ENCODE peak calls at places on chromosomes 16 and 17, in four cellular contexts. One of them, this sample, is unnamed.

GRCh38 chr17:68491864-68492263 is 20.4 kb upstream of the PRKAR1A start:
- DNase-seq in naive thymus-derived CD4-positive, alpha-beta T cell: no peak
- DNase-seq in mesendoderm: no peak
- DNase-seq in OCI-LY7: no peak
- DNase-seq in this sample: no peak

GRCh38 chr16:4293822-4294457 is 21.1 kb upstream of the TFAP4 start:
- DNase-seq in mesendoderm: peak; percentile 95
- DNase-seq in naive thymus-derived CD4-positive, alpha-beta T cell: no peak
- DNase-seq in OCI-LY7: no peak
- DNase-seq in this sample: no peak

GRCh38 chr16:75160386-75160785 is 12.1 kb downstream of the ZFP1 start:
- DNase-seq in naive thymus-derived CD4-positive, alpha-beta T cell: no peak
- DNase-seq in OCI-LY7: no peak
- DNase-seq in mesendoderm: no peak
- DNase-seq in this sample: no peak

GRCh38 chr17:28811594-28812135 is 30.9 kb downstream of the FAM222B start:
- DNase-seq in mesendoderm: peak; percentile 63
- DNase-seq in naive thymus-derived CD4-positive, alpha-beta T cell: no peak
- DNase-seq in OCI-LY7: peak; percentile 19
- DNase-seq in this sample: peak; percentile 31

GRCh38 chr16:64364894-64365293 is 757.0 kb downstream of the CDH11 start:
- DNase-seq in OCI-LY7: no peak
- DNase-seq in naive thymus-derived CD4-positive, alpha-beta T cell: no peak
- DNase-seq in mesendoderm: no peak
- DNase-seq in this sample: no peak

GRCh38 chr17:47253541-47254402 is at the start of gene ITGB3:
- DNase-seq in mesendoderm: peak; percentile 82
- DNase-seq in OCI-LY7: peak; percentile 81
- DNase-seq in naive thymus-derived CD4-positive, alpha-beta T cell: peak; percentile 65
- DNase-seq in this sample: peak; percentile 67

GRCh38 chr17:7111784-7112526 is 2.7 kb downstream of the ASGR2 start:
- DNase-seq in naive thymus-derived CD4-positive, alpha-beta T cell: no peak
- DNase-seq in mesendoderm: no peak
- DNase-seq in OCI-LY7: no peak
- DNase-seq in this sample: no peak

GRCh38 chr16:566475-567361 is at the start of gene NHLRC4:
- DNase-seq in OCI-LY7: peak; percentile 90
- DNase-seq in naive thymus-derived CD4-positive, alpha-beta T cell: peak; percentile 64
- DNase-seq in mesendoderm: peak; percentile 76
- DNase-seq in this sample: peak; percentile 34

GRCh38 chr16:11250786-11251524 is 5.0 kb downstream of the SOCS1 start:
- DNase-seq in mesendoderm: no peak
- DNase-seq in OCI-LY7: no peak
- DNase-seq in naive thymus-derived CD4-positive, alpha-beta T cell: no peak
- DNase-seq in this sample: no peak

GRCh38 chr17:38877130-38877851 is 7.4 kb downstream of the LASP1 start:
- DNase-seq in OCI-LY7: peak; percentile 93
- DNase-seq in naive thymus-derived CD4-positive, alpha-beta T cell: no peak
- DNase-seq in mesendoderm: peak; percentile 52
- DNase-seq in this sample: no peak

GRCh38 chr17:8409966-8410881 is 12.6 kb upstream of the RNF222 start:
- DNase-seq in OCI-LY7: peak; percentile 82
- DNase-seq in naive thymus-derived CD4-positive, alpha-beta T cell: peak; percentile 76
- DNase-seq in mesendoderm: peak; percentile 93
- DNase-seq in this sample: peak; percentile 71

GRCh38 chr17:6712058-6712853 is 913 bp downstream of the SLC13A5 start:
- DNase-seq in naive thymus-derived CD4-positive, alpha-beta T cell: no peak
- DNase-seq in mesendoderm: peak; percentile 91
- DNase-seq in OCI-LY7: no peak
- DNase-seq in this sample: no peak

GRCh38 chr17:82976982-82977488 is 102.4 kb upstream of the METRNL start:
- DNase-seq in naive thymus-derived CD4-positive, alpha-beta T cell: no peak
- DNase-seq in mesendoderm: no peak
- DNase-seq in OCI-LY7: no peak
- DNase-seq in this sample: no peak

GRCh38 chr17:55620023-55620422 is 102.6 kb downstream of the TMEM100 start:
- DNase-seq in OCI-LY7: no peak
- DNase-seq in mesendoderm: no peak
- DNase-seq in naive thymus-derived CD4-positive, alpha-beta T cell: no peak
- DNase-seq in this sample: no peak

GRCh38 chr17:68955181-68955841 is at the start of gene ABCA8:
- DNase-seq in naive thymus-derived CD4-positive, alpha-beta T cell: no peak
- DNase-seq in mesendoderm: no peak
- DNase-seq in OCI-LY7: no peak
- DNase-seq in this sample: no peak

GRCh38 chr17:2517539-2517938 is 5.9 kb upstream of the METTL16 start:
- DNase-seq in mesendoderm: no peak
- DNase-seq in naive thymus-derived CD4-positive, alpha-beta T cell: no peak
- DNase-seq in OCI-LY7: peak; percentile 48
- DNase-seq in this sample: no peak

GRCh38 chr17:78494189-78494960 is 82.8 kb downstream of the DNAH17 start:
- DNase-seq in naive thymus-derived CD4-positive, alpha-beta T cell: no peak
- DNase-seq in mesendoderm: no peak
- DNase-seq in OCI-LY7: no peak
- DNase-seq in this sample: no peak

GRCh38 chr17:78497115-78497540 is 80.1 kb downstream of the DNAH17 start:
- DNase-seq in naive thymus-derived CD4-positive, alpha-beta T cell: peak; percentile 43
- DNase-seq in OCI-LY7: peak; percentile 77
- DNase-seq in mesendoderm: peak; percentile 85
- DNase-seq in this sample: peak; percentile 66

GRCh38 chr17:78494961-78495330 is 82.2 kb downstream of the DNAH17 start:
- DNase-seq in naive thymus-derived CD4-positive, alpha-beta T cell: no peak
- DNase-seq in mesendoderm: no peak
- DNase-seq in OCI-LY7: no peak
- DNase-seq in this sample: no peak

GRCh38 chr17:78496311-78496710 is 80.9 kb downstream of the DNAH17 start:
- DNase-seq in mesendoderm: no peak
- DNase-seq in naive thymus-derived CD4-positive, alpha-beta T cell: no peak
- DNase-seq in OCI-LY7: no peak
- DNase-seq in this sample: no peak

DNA sequence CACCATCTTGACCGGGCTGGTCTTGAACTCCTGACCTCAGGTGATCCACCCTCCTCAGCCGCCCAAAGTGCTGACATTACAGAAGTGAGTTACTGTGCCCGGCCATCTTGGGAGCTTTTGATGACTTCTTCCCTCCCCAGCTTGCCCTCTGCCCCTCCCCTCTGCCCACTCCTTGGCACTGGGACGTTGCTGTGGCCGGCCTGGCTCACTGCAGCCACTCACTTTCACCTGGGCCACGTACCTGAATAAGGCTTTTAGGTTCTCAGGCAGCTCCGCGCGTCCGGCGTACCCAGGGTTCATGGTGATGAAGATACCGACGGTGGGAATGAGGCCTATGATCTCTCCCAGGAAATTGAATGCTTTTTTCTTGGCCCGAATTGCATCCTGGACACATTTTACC is 81.6 kb downstream of the DNAH17 start:
- DNase-seq in naive thymus-derived CD4-positive, alpha-beta T cell: no peak
- DNase-seq in mesendoderm: no peak
- DNase-seq in OCI-LY7: no peak
- DNase-seq in this sample: no peak
- H3K27ac ChIP-seq in naive thymus-derived CD4-positive, alpha-beta T cell: no peak overlapping the region
- H3K27ac ChIP-seq in mesendoderm: no peak overlapping the region
- H3K27ac ChIP-seq in OCI-LY7: no peak overlapping the region
- H3K27ac ChIP-seq in this sample: no peak overlapping the region

GRCh38 chr17:27618417-27618816 is 12.6 kb upstream of the LGALS9 start:
- DNase-seq in OCI-LY7: no peak
- DNase-seq in naive thymus-derived CD4-positive, alpha-beta T cell: no peak
- DNase-seq in mesendoderm: no peak
- DNase-seq in this sample: no peak
- H3K36me3 ChIP-seq in OCI-LY7: no peaks in the 10 kb centered on the region
- H3K36me3 ChIP-seq in naive thymus-derived CD4-positive, alpha-beta T cell: peaks cover 41% of the 10 kb centered on the region
- H3K36me3 ChIP-seq in mesendoderm: peaks cover 8% of the 10 kb centered on the region
- H3K36me3 ChIP-seq in this sample: peaks cover 49% of the 10 kb centered on the region

GRCh38 chr16:65909310-65910050 is 457.0 kb upstream of the CDH5 start:
- DNase-seq in OCI-LY7: peak; percentile 76
- DNase-seq in mesendoderm: no peak
- DNase-seq in naive thymus-derived CD4-positive, alpha-beta T cell: no peak
- DNase-seq in this sample: no peak
- H3K4me1 ChIP-seq in OCI-LY7: peaks cover 24% of the 10 kb centered on the region
- H3K4me1 ChIP-seq in mesendoderm: no peaks in the 10 kb centered on the region
- H3K4me1 ChIP-seq in naive thymus-derived CD4-positive, alpha-beta T cell: no peaks in the 10 kb centered on the region
- H3K4me1 ChIP-seq in this sample: no peaks in the 10 kb centered on the region

GRCh38 chr17:14790518-14790917 is 474.6 kb downstream of the PMP22 start:
- DNase-seq in OCI-LY7: peak; percentile 86
- DNase-seq in mesendoderm: no peak
- DNase-seq in naive thymus-derived CD4-positive, alpha-beta T cell: no peak
- DNase-seq in this sample: no peak
- H3K27ac ChIP-seq in OCI-LY7: peak overlapping the region; percentile 66
- H3K27ac ChIP-seq in mesendoderm: no peak overlapping the region
- H3K27ac ChIP-seq in naive thymus-derived CD4-positive, alpha-beta T cell: no peak overlapping the region
- H3K27ac ChIP-seq in this sample: no peak overlapping the region

GRCh38 chr16:29985271-29985811 is 10.1 kb downstream of the HIRIP3 start:
- DNase-seq in OCI-LY7: no peak
- DNase-seq in naive thymus-derived CD4-positive, alpha-beta T cell: no peak
- DNase-seq in mesendoderm: no peak
- DNase-seq in this sample: no peak

GRCh38 chr16:29986231-29986630 is 9.2 kb downstream of the HIRIP3 start:
- DNase-seq in mesendoderm: no peak
- DNase-seq in naive thymus-derived CD4-positive, alpha-beta T cell: no peak
- DNase-seq in OCI-LY7: no peak
- DNase-seq in this sample: no peak

GRCh38 chr16:29983420-29984136 is 9.9 kb downstream of the TAOK2 start:
- DNase-seq in OCI-LY7: no peak
- DNase-seq in naive thymus-derived CD4-positive, alpha-beta T cell: no peak
- DNase-seq in mesendoderm: no peak
- DNase-seq in this sample: no peak

GRCh38 chr16:29984137-29984763 is 10.6 kb downstream of the TAOK2 start:
- DNase-seq in mesendoderm: no peak
- DNase-seq in OCI-LY7: no peak
- DNase-seq in naive thymus-derived CD4-positive, alpha-beta T cell: no peak
- DNase-seq in this sample: no peak

GRCh38 chr16:29984764-29985147 is 10.7 kb downstream of the HIRIP3 start:
- DNase-seq in mesendoderm: no peak
- DNase-seq in naive thymus-derived CD4-positive, alpha-beta T cell: no peak
- DNase-seq in OCI-LY7: no peak
- DNase-seq in this sample: no peak
- H3K36me3 ChIP-seq in mesendoderm: peaks cover 18% of the 10 kb centered on the region
- H3K36me3 ChIP-seq in naive thymus-derived CD4-positive, alpha-beta T cell: peaks cover 97% of the 10 kb centered on the region
- H3K36me3 ChIP-seq in OCI-LY7: peaks cover 98% of the 10 kb centered on the region
- H3K36me3 ChIP-seq in this sample: peaks cover 77% of the 10 kb centered on the region